ENCODE peak calls at places on chromosomes 11 and 22, in nine cellular contexts. V is heart right ventricle, C is esophagus squamous epithelium, H is fibroblast of mammary gland, R is lung, Q is choroid plexus epithelial cell, T is bronchial epithelial cell, A is fibroblast of lung, Z is NB4. M is an unnamed sample.

GRCh38 chr11:82889133-82890001 is 10.9 kb downstream of the PRCP start:
- DNase-seq in R (no peak), H (peak), C (no peak), T (no peak), V (no peak), Q (no peak), Z (peak), A (no peak), M (no peak)

GRCh38 chr11:27621440-27622161 is 78.7 kb downstream of the BDNF start:
- DNase-seq in A (peak), Z (no peak), T (no peak), C (no peak), R (no peak), H (peak), Q (peak), V (peak), M (no peak)

GRCh38 chr11:130775306-130776043 is 140.8 kb downstream of the SNX19 start:
- DNase-seq in H (peak), A (peak), T (peak), Q (peak), R (no peak), Z (no peak), V (no peak), C (no peak), M (no peak)

GRCh38 chr11:112697371-112697770 is 263.8 kb upstream of the NCAM1 start:
- DNase-seq in C (no peak), V (no peak), Q (no peak), A (no peak), R (no peak), T (no peak), H (no peak), Z (no peak), M (no peak)

GRCh38 chr22:27531782-27532530 is 269.6 kb downstream of the MN1 start:
- DNase-seq in V (no peak), Z (no peak), Q (peak), A (peak), C (no peak), H (peak), R (no peak), T (peak), M (no peak)

GRCh38 chr22:19105456-19105855 is 16.8 kb downstream of the DGCR2 start:
- DNase-seq in H (no peak), Z (no peak), R (no peak), Q (no peak), A (no peak), C (no peak), V (no peak), T (no peak), M (no peak)

GRCh38 chr22:36613958-36614357 is 85.0 kb upstream of the EIF3D start:
- DNase-seq in C (no peak), H (peak), T (no peak), A (no peak), R (no peak), Z (no peak), V (no peak), Q (peak), M (no peak)

GRCh38 chr11:19398772-19399542 is 158.2 kb upstream of the E2F8 start:
- DNase-seq in H (peak), V (no peak), Q (peak), Z (no peak), C (no peak), T (no peak), A (peak), R (no peak), M (no peak)

GRCh38 chr11:830295-831131 is 2.2 kb upstream of the CD151 start:
- DNase-seq in A (peak), Z (no peak), Q (peak), V (peak), C (no peak), H (no peak), T (peak), R (peak), M (peak)

GRCh38 chr22:38505595-38506117 is 455 bp downstream of the DDX17 start:
- DNase-seq in V (peak), A (peak), Z (peak), Q (peak), R (peak), C (no peak), H (peak), T (no peak), M (peak)

GRCh38 chr11:45468265-45468856 is 182.2 kb upstream of the SYT13 start:
- DNase-seq in A (peak), Z (no peak), C (no peak), H (peak), V (no peak), Q (peak), T (no peak), R (peak), M (peak)

GRCh38 chr11:19712281-19713220 is at the start of gene NAV2:
- DNase-seq in R (peak), C (peak), T (peak), A (peak), Q (peak), V (peak), Z (peak), H (peak), M (peak)

GRCh38 chr22:40898850-40899357 is 37.0 kb upstream of the DNAJB7 start:
- DNase-seq in T (peak), A (peak), Q (peak), H (peak), C (no peak), R (no peak), Z (peak), V (no peak), M (peak)

GRCh38 chr22:31248138-31248745 is 36.1 kb downstream of the LIMK2 start:
- DNase-seq in Q (peak), A (peak), R (peak), T (peak), H (peak), Z (peak), V (peak), C (no peak), M (no peak)

GRCh38 chr11:26572770-26573402 is 823 bp upstream of the MUC15 start:
- DNase-seq in Q (peak), A (no peak), Z (no peak), T (peak), H (no peak), V (no peak), R (no peak), C (no peak), M (no peak)

GRCh38 chr11:19931141-19931767 is 218.6 kb downstream of the NAV2 start:
- DNase-seq in C (no peak), H (peak), A (peak), V (no peak), Z (no peak), T (no peak), R (no peak), Q (no peak), M (no peak)

GRCh38 chr11:1461806-1462455 is 24.6 kb downstream of the MOB2 start:
- DNase-seq in Q (no peak), Z (no peak), H (no peak), V (no peak), T (no peak), A (no peak), R (no peak), C (no peak), M (no peak)

GRCh38 chr11:3074912-3075589 is 17.8 kb upstream of the CARS1 start:
- DNase-seq in V (peak), A (no peak), T (no peak), Z (no peak), R (no peak), H (no peak), Q (no peak), C (no peak), M (no peak)

GRCh38 chr11:76313913-76314740 is 66.8 kb downstream of the THAP12 start:
- DNase-seq in Z (no peak), V (no peak), R (no peak), A (peak), C (no peak), H (no peak), Q (peak), T (no peak), M (no peak)

GRCh38 chr11:63668396-63668795 is 2.8 kb downstream of the ATL3 start:
- DNase-seq in C (no peak), T (peak), A (no peak), Z (no peak), V (no peak), R (no peak), Q (no peak), H (peak), M (no peak)

GRCh38 chr11:68002943-68003845 is 703 bp downstream of the UNC93B1 start:
- DNase-seq in A (no peak), T (no peak), V (no peak), Z (peak), H (no peak), C (no peak), R (peak), Q (no peak), M (peak)

GRCh38 chr22:38310518-38311330 is 6.5 kb downstream of the CSNK1E start:
- DNase-seq in A (no peak), Q (no peak), T (no peak), V (no peak), H (peak), R (no peak), C (no peak), Z (peak), M (no peak)

GRCh38 chr11:128915148-128915519 is 24.0 kb downstream of the KCNJ5 start:
- DNase-seq in A (no peak), V (no peak), Q (no peak), C (no peak), H (no peak), T (no peak), R (no peak), Z (no peak), M (no peak)

GRCh38 chr22:30902496-30903357 is 65.8 kb downstream of the MORC2 start:
- DNase-seq in C (no peak), H (no peak), A (no peak), V (no peak), T (no peak), Q (no peak), R (no peak), Z (no peak), M (peak)

GRCh38 chr11:5452712-5453111 is 3.6 kb downstream of the OR51I2 start:
- DNase-seq in A (no peak), C (no peak), Z (no peak), R (no peak), Q (no peak), V (no peak), H (no peak), T (no peak), M (no peak)

DNA sequence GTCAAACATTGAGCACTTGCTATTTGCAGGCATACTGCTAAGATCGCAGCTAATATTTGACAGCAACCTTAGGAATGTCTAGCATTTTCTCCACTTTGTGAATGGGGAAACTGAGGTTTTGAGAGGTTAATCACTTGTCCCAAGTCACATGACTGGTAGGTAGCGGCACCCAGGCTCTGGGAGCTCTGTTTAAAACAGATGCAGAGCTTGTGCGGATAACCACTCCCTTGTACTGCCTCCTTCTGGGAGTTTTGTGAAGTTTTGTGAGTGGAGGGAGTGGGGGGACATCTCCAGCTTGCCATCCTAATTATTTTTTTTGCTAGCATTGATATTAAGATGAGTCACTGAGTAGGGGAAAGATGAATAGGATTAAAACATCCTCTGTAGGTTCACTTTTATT is 134.7 kb downstream of the GRIK4 start:
- DNase-seq in T (no peak), Q (no peak), C (no peak), A (no peak), V (no peak), Z (no peak), R (no peak), H (no peak), M (no peak)
- TF ChIP-seq CTCF in T (no peak), Q (no peak), C (no peak), A (no peak), V (no peak), Z (no peak), R (no peak), H (no peak), M (no peak)

DNA sequence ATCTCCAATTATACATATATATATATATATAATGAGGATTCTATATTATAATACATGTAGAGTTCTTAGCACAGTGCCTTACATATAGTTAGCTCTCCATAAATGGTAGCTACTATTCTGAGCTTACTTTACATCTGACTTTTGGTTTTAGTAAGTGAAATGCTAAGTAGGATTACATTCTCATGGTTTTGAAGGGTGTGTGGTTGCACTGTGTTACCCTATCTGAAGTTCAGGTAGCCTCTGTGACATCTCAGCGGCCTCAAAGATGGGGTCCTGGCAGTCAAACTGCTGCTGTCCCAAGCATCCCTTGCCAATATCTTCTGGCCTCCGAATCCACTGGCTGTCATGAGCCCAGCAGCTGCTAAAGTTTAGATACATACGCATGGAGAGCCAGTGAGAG is 34.8 kb downstream of the UBASH3B start:
- DNase-seq in V (no peak), H (no peak), Z (peak), R (no peak), T (no peak), Q (no peak), A (no peak), C (no peak), M (no peak)
- H3K4me3 ChIP-seq in V (peak), H (no peak), Z (no peak), R (no peak), T (no peak), Q (no peak), A (peak), C (no peak), M (no peak)

DNA sequence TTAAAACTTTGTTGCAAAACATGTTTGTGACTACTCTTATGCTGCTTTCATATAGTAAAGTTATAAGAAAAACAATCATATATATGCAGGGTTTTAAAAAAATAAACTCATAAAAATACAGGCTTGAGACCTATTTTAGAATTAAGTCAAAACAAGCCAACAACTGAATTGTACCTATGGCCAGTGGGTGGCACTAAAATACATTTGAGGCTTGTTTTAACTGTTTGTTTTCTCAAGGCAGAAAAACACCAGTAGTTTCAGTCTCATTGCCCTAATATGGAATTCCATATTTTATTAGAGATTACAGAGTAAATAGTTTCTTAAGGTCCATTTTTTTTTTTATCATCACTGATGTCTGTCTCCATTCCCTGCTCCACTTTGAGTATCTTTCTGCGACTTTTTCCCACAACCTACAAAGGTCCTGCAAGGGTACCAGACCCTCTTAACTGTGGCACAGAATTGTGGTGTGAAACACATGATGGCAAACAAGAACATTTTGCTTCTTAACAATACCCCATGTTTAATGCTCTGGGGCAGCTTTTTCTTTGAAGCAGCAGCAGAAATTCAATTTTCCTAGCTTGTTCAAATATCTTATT is 8.5 kb upstream of the CCDC89 start:
- DNase-seq in Q (peak), A (peak), R (no peak), C (no peak), T (peak), H (peak), Z (peak), V (no peak), M (peak)
- TF ChIP-seq CTCF in Q (peak), A (peak), R (peak), C (peak), T (peak), H (peak), Z (peak), V (peak), M (peak)

GRCh38 chr22:17257091-17257490 is 37.9 kb upstream of the ADA2 start:
- DNase-seq in Q (no peak), T (no peak), V (no peak), H (no peak), C (no peak), Z (no peak), R (no peak), A (no peak), M (no peak)

GRCh38 chr22:17260291-17260690 is 41.1 kb upstream of the ADA2 start:
- DNase-seq in A (no peak), R (no peak), Z (no peak), T (no peak), H (no peak), C (no peak), Q (no peak), V (no peak), M (no peak)

GRCh38 chr22:17260950-17261349 is 41.7 kb upstream of the ADA2 start:
- DNase-seq in C (no peak), A (no peak), R (no peak), V (no peak), Z (no peak), H (no peak), T (no peak), Q (no peak), M (no peak)

GRCh38 chr22:17257578-17257977 is 38.3 kb upstream of the ADA2 start:
- DNase-seq in Q (no peak), R (no peak), T (no peak), H (no peak), V (no peak), A (no peak), C (no peak), Z (no peak), M (peak)

GRCh38 chr22:17258015-17258827 is 39.0 kb upstream of the ADA2 start:
- DNase-seq in V (peak), Q (peak), Z (peak), T (peak), H (no peak), R (peak), A (peak), C (no peak), M (peak)
- H3K4me3 ChIP-seq in V (peak), Q (no peak), Z (no peak), T (no peak), H (no peak), R (no peak), A (no peak), C (no peak), M (peak)

GRCh38 chr11:86938203-86938899 is 16.8 kb downstream of the FZD4 start:
- DNase-seq in Z (no peak), T (no peak), H (no peak), Q (no peak), R (no peak), C (no peak), A (no peak), V (no peak), M (no peak)
- TF ChIP-seq CTCF in Z (no peak), T (no peak), H (no peak), Q (no peak), R (no peak), C (no peak), A (no peak), V (no peak), M (no peak)

DNA sequence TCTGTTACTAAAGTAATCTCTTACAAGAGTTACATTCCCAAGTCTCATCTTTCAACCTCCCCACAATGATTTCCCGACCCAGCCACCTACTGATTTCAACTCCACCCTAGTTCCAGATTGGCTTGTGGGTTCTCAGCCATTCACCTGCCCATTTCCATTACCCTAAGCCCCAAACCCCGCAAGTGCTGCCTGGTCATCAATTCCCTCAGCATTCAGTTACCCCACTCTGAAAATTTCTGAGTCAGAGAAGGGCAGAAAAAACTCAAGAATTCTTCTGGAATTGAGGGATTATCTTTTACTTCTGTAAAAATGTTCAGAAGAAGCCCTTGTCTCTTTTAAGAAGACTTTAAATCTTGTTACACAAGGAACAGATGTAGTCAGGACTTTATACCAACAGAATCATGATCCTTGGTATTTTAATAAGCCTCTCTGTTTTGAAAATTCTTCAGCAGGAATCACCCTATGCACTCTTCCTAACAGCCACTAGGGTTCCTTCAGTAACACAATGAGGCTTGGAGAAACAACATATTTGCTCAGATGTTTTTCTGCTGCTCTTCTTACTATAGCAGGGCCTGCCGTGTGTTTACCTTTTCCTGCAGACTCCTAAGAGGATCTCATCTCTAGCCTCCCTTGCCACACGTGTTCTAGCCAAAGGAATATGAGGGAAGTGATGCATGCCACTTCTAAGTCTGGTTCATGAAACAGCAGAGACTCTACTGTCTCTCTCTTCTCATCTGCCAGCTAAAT is 29.2 kb upstream of the PAMR1 start:
- DNase-seq in C (no peak), V (no peak), A (no peak), Z (no peak), H (no peak), Q (peak), T (no peak), R (no peak), M (no peak)
- H3K4me3 ChIP-seq in C (no peak), V (no peak), A (no peak), Z (no peak), H (no peak), Q (no peak), T (no peak), R (no peak), M (no peak)

DNA sequence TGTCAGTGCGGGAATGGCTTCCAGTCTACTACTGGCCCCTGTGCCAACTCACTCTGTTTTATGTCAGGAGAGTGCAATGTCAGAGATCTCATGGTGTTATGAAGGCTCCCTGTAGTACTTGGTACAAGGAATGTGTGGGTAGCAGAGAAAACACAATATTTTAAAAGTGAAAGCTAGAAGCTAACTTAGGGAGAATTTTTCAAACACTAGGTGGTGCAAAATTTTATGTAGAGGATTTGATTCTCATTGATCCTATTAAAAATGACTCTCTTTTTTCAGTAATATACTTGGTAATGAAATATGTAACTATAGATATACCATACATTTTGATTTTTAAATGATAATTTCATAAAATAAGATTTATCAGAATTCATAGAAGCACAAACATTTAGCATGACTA is 134.7 kb downstream of the JRKL start:
- DNase-seq in R (no peak), T (no peak), V (no peak), Z (no peak), A (peak), H (no peak), C (no peak), Q (peak), M (no peak)
- TF ChIP-seq CTCF in R (no peak), T (no peak), V (peak), Z (no peak), A (no peak), H (no peak), C (no peak), Q (no peak), M (no peak)

GRCh38 chr11:122168218-122168617 is 52.2 kb upstream of the BLID start:
- DNase-seq in V (no peak), A (no peak), Q (no peak), T (peak), Z (no peak), C (no peak), R (no peak), H (no peak), M (no peak)
- H3K4me3 ChIP-seq in V (no peak), A (no peak), Q (no peak), T (no peak), Z (no peak), C (no peak), R (no peak), H (no peak), M (no peak)

M was measured in GM12865.